ENCODE peak calls at places on chromosomes 5 and 9, in ten cellular contexts. Y is pancreas, H is MM.1S, P is spleen, V is left ventricle myocardium inferior, C is body of pancreas, Q is hepatocyte, T is right lobe of liver, F is uterus, U is sigmoid colon. I is an unnamed sample.

GRCh38 chr9:72633966-72634365 is 112.6 kb downstream of the TMC1 start:
- DNase-seq in Y (no peak), H (no peak), P (no peak), V (no peak), C (no peak), Q (no peak), T (no peak), F (no peak), U (no peak), I (no peak)

GRCh38 chr5:76657683-76658311 is 34.6 kb upstream of the F2RL2 start:
- DNase-seq in Y (no peak), H (no peak), P (no peak), V (no peak), C (no peak), Q (peak), T (no peak), F (no peak), U (no peak), I (no peak)

GRCh38 chr9:109166771-109167601 is at the start of gene FRRS1L:
- DNase-seq in Y (peak), H (no peak), P (no peak), V (no peak), C (peak), Q (peak), T (no peak), F (no peak), U (no peak), I (no peak)

GRCh38 chr5:157540707-157541451 is 34.7 kb downstream of the ADAM19 start:
- DNase-seq in Y (no peak), H (peak), P (peak), V (peak), C (no peak), Q (no peak), T (no peak), F (peak), U (peak), I (peak)

GRCh38 chr5:55234171-55234700 is 828 bp upstream of the CCNO start:
- DNase-seq in Y (no peak), H (peak), P (no peak), V (peak), C (peak), Q (peak), T (no peak), F (no peak), U (no peak), I (peak)

GRCh38 chr9:114521846-114522245 is 16.6 kb upstream of the WHRN start:
- DNase-seq in Y (no peak), H (no peak), P (no peak), V (no peak), C (no peak), Q (no peak), T (no peak), F (no peak), U (no peak), I (no peak)

GRCh38 chr5:37739817-37740261 is 100.0 kb downstream of the GDNF start:
- DNase-seq in Y (no peak), H (no peak), P (no peak), V (no peak), C (no peak), Q (no peak), T (no peak), F (no peak), U (no peak), I (no peak)

GRCh38 chr9:132319421-132320110 is 35.2 kb downstream of the SETX start:
- DNase-seq in Y (no peak), H (no peak), P (no peak), V (no peak), C (no peak), Q (no peak), T (no peak), F (no peak), U (no peak), I (no peak)

GRCh38 chr9:136201609-136202448 is 3.1 kb downstream of the LHX3 start:
- DNase-seq in Y (peak), H (no peak), P (no peak), V (no peak), C (peak), Q (peak), T (no peak), F (no peak), U (no peak), I (peak)

GRCh38 chr5:126641387-126641786 is 40.6 kb downstream of the PHAX start:
- DNase-seq in Y (no peak), H (no peak), P (no peak), V (no peak), C (no peak), Q (no peak), T (no peak), F (no peak), U (no peak), I (no peak)

GRCh38 chr5:10779592-10779991 is 18.6 kb upstream of the DAP start:
- DNase-seq in Y (no peak), H (no peak), P (no peak), V (no peak), C (no peak), Q (no peak), T (no peak), F (no peak), U (no peak), I (no peak)

GRCh38 chr9:129693741-129694140 is 28.3 kb downstream of the PRRX2 start:
- DNase-seq in Y (no peak), H (no peak), P (no peak), V (no peak), C (no peak), Q (no peak), T (no peak), F (no peak), U (no peak), I (no peak)

GRCh38 chr5:4640793-4641192 is 499.3 kb upstream of the ADAMTS16 start:
- DNase-seq in Y (no peak), H (no peak), P (no peak), V (no peak), C (no peak), Q (peak), T (no peak), F (no peak), U (no peak), I (no peak)

GRCh38 chr5:38870595-38870994 is 24.8 kb downstream of the OSMR start:
- DNase-seq in Y (no peak), H (no peak), P (no peak), V (no peak), C (no peak), Q (no peak), T (no peak), F (no peak), U (no peak), I (no peak)

GRCh38 chr5:126334755-126335154 is 88.5 kb upstream of the GRAMD2B start:
- DNase-seq in Y (no peak), H (no peak), P (no peak), V (no peak), C (no peak), Q (no peak), T (peak), F (no peak), U (no peak), I (no peak)

GRCh38 chr5:169801781-169802180 is 164.7 kb downstream of the DOCK2 start:
- DNase-seq in Y (no peak), H (no peak), P (no peak), V (no peak), C (no peak), Q (no peak), T (no peak), F (no peak), U (no peak), I (no peak)

DNA sequence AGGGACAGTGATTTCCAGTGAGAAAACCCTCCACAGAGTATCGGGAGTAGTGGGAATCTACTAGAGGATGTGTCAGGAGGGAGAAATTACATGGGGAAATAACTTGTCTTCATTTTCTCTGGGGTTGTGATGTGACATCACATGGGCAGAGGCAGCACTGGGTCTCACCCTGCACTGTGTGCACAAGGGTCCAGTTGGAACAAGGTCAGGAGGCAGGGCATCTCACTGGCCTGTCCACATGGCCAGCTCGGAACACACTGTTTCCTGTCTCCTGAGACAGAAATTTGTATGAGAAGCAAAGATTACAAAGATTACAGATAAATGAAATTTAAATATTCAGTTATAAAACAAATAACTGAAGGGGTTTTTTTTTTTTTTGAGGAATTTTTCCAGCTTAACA is 62.6 kb upstream of the ECM2 start:
- DNase-seq in Y (no peak), H (no peak), P (no peak), V (no peak), C (no peak), Q (no peak), T (no peak), F (no peak), U (no peak), I (no peak)
- TF ChIP-seq CTCF in Y (no peak), H (no peak), P (no peak), V (no peak), C (no peak), Q (no peak), T (no peak), F (no peak), U (no peak), I (no peak)

GRCh38 chr9:123835821-123836220 is 94.1 kb downstream of the DENND1A start:
- DNase-seq in Y (no peak), H (no peak), P (no peak), V (no peak), C (no peak), Q (no peak), T (no peak), F (no peak), U (no peak), I (no peak)
- H3K27ac ChIP-seq in Y (no peak), H (no peak), P (peak), V (no peak), C (no peak), Q (no peak), T (no peak), F (no peak), U (no peak), I (no peak)

GRCh38 chr9:83977196-83977595 is 2.8 kb downstream of the HNRNPK start:
- DNase-seq in Y (no peak), H (no peak), P (no peak), V (no peak), C (no peak), Q (no peak), T (no peak), F (no peak), U (no peak), I (no peak)
- H3K4me3 ChIP-seq in Y (no peak), H (no peak), P (peak), V (peak), C (no peak), Q (peak), T (no peak), F (peak), U (no peak), I (no peak)

GRCh38 chr9:91777437-91777836 is 172.6 kb downstream of the ROR2 start:
- DNase-seq in Y (no peak), H (no peak), P (no peak), V (no peak), C (no peak), Q (no peak), T (no peak), F (no peak), U (peak), I (no peak)

GRCh38 chr9:91775708-91776028 is 174.4 kb downstream of the ROR2 start:
- DNase-seq in Y (no peak), H (no peak), P (no peak), V (no peak), C (no peak), Q (no peak), T (no peak), F (no peak), U (no peak), I (no peak)

GRCh38 chr9:91775011-91775707 is 174.9 kb downstream of the ROR2 start:
- DNase-seq in Y (peak), H (peak), P (peak), V (peak), C (peak), Q (peak), T (peak), F (peak), U (peak), I (peak)

GRCh38 chr9:91776409-91777365 is 173.3 kb downstream of the ROR2 start:
- DNase-seq in Y (no peak), H (no peak), P (no peak), V (no peak), C (no peak), Q (no peak), T (no peak), F (no peak), U (peak), I (no peak)

DNA sequence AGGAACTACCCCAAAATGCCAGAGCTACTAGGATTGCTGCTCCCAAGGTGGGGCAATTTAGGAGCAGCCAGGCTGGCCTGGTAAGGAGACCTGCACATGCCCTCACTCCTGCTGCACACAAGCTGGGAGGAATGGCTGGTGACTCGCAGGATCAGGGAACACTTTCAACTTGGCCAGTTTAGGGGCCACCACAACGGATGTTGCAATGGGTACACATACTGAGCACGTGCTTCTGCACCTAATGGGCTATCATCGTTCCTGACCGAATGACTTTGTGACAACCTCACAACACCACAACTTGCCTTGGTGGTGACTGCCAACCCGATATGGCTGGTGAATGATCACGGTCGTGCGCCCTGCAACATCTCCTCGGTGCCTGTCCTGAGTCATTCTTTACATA is 172.0 kb downstream of the ROR2 start:
- DNase-seq in Y (no peak), H (no peak), P (no peak), V (no peak), C (no peak), Q (no peak), T (no peak), F (no peak), U (peak), I (no peak)
- TF ChIP-seq CTCF in Y (no peak), H (no peak), P (no peak), V (no peak), C (no peak), Q (no peak), T (no peak), F (no peak), U (no peak), I (no peak)

DNA sequence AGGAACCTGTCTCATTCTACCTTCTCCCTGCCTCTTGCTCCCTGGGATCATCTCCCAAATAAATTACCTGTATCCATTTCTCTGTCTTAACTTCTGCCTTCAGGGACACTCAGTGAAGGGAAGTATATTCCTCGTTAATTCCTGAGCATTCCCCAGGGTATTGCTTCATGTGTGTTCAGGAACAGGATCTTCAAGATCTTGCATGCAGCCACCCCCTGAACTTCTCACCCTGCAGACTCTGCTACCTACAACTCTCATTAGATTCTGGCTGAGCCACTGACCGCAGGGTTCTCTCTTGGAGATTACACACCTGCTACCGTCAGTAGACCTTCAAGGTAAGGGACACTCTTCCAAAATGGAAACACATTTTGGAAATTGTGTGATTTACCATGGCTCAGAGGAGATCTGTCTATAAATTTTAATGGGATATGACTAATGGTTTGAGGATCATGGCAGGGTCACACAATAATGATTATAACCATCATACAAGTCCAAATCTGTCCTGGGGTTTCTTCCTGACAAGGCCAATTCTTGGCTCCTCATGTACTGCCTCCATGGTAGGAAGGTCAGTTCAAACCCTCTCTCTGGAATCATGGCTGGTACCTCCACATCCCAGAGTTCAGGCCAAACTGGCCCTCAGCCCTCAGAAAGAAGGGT is 38.9 kb upstream of the UGCG start:
- DNase-seq in Y (no peak), H (no peak), P (no peak), V (no peak), C (no peak), Q (peak), T (no peak), F (no peak), U (no peak), I (no peak)
- H3K27ac ChIP-seq in Y (no peak), H (no peak), P (no peak), V (no peak), C (no peak), Q (no peak), T (no peak), F (no peak), U (no peak), I (no peak)

GRCh38 chr5:321233-321725 is at the start of gene AHRR:
- DNase-seq in Y (peak), H (peak), P (no peak), V (peak), C (peak), Q (peak), T (no peak), F (no peak), U (no peak), I (peak)
- H3K4me3 ChIP-seq in Y (peak), H (peak), P (peak), V (peak), C (peak), Q (peak), T (peak), F (peak), U (peak), I (peak)